ENCODE peak calls at places on chromosome 21, in four cellular contexts. One of them, this sample, is unnamed.

GRCh38 chr21:42769183-42769819 is 110.0 kb downstream of the WDR4 start:
- DNase-seq in Calu3: no peak
- DNase-seq in body of pancreas: no peak
- DNase-seq in HuH-7.5: no peak
- DNase-seq in this sample: no peak

GRCh38 chr21:27776925-27777553 is 810.2 kb upstream of the ADAMTS5 start:
- DNase-seq in Calu3: no peak
- DNase-seq in body of pancreas: peak
- DNase-seq in HuH-7.5: no peak
- DNase-seq in this sample: no peak

GRCh38 chr21:42317341-42317741 is 2.1 kb upstream of the TFF3 start:
- DNase-seq in Calu3: no peak
- DNase-seq in body of pancreas: no peak
- DNase-seq in HuH-7.5: no peak
- DNase-seq in this sample: no peak

GRCh38 chr21:33835920-33836319 is 79.7 kb downstream of the ATP5PO start:
- DNase-seq in Calu3: no peak
- DNase-seq in body of pancreas: no peak
- DNase-seq in HuH-7.5: no peak
- DNase-seq in this sample: no peak

GRCh38 chr21:15539376-15539775 is 190.4 kb upstream of the USP25 start:
- DNase-seq in Calu3: no peak
- DNase-seq in body of pancreas: no peak
- DNase-seq in HuH-7.5: no peak
- DNase-seq in this sample: no peak

GRCh38 chr21:42092805-42093590 is 21.9 kb downstream of the UMODL1 start:
- DNase-seq in Calu3: no peak
- DNase-seq in body of pancreas: no peak
- DNase-seq in HuH-7.5: no peak
- DNase-seq in this sample: no peak

GRCh38 chr21:28675265-28676041 is 317.2 kb downstream of the LTN1 start:
- DNase-seq in Calu3: no peak
- DNase-seq in body of pancreas: no peak
- DNase-seq in HuH-7.5: no peak
- DNase-seq in this sample: no peak

GRCh38 chr21:45208627-45208951 is 79.1 kb downstream of the POFUT2 start:
- DNase-seq in Calu3: no peak
- DNase-seq in body of pancreas: no peak
- DNase-seq in HuH-7.5: no peak
- DNase-seq in this sample: no peak

GRCh38 chr21:34994646-34995631 is 54.2 kb downstream of the RUNX1 start:
- DNase-seq in Calu3: no peak
- DNase-seq in body of pancreas: no peak
- DNase-seq in HuH-7.5: no peak
- DNase-seq in this sample: no peak

GRCh38 chr21:31278511-31279155 is 65.4 kb downstream of the TIAM1 start:
- DNase-seq in Calu3: no peak
- DNase-seq in body of pancreas: no peak
- DNase-seq in HuH-7.5: no peak
- DNase-seq in this sample: no peak

GRCh38 chr21:42658320-42659105 is 5.1 kb downstream of the PDE9A start:
- DNase-seq in Calu3: no peak
- DNase-seq in body of pancreas: no peak
- DNase-seq in HuH-7.5: no peak
- DNase-seq in this sample: no peak

GRCh38 chr21:46457801-46458314 is 833 bp upstream of the DIP2A start:
- DNase-seq in Calu3: peak
- DNase-seq in body of pancreas: peak
- DNase-seq in HuH-7.5: no peak
- DNase-seq in this sample: peak

GRCh38 chr21:19810779-19811178 is 1187.4 kb upstream of the NCAM2 start:
- DNase-seq in Calu3: no peak
- DNase-seq in body of pancreas: no peak
- DNase-seq in HuH-7.5: no peak
- DNase-seq in this sample: no peak

GRCh38 chr21:33021667-33022066 is 4.1 kb upstream of the OLIG2 start:
- DNase-seq in Calu3: no peak
- DNase-seq in body of pancreas: no peak
- DNase-seq in HuH-7.5: no peak
- DNase-seq in this sample: no peak

GRCh38 chr21:45386728-45387371 is 18.1 kb upstream of the COL18A1 start:
- DNase-seq in Calu3: no peak
- DNase-seq in body of pancreas: peak
- DNase-seq in HuH-7.5: no peak
- DNase-seq in this sample: no peak

GRCh38 chr21:36860736-36861594 is 105.5 kb downstream of the HLCS start:
- DNase-seq in Calu3: peak
- DNase-seq in body of pancreas: no peak
- DNase-seq in HuH-7.5: no peak
- DNase-seq in this sample: peak

GRCh38 chr21:31616216-31616615 is 43.3 kb upstream of the SOD1 start:
- DNase-seq in Calu3: no peak
- DNase-seq in body of pancreas: no peak
- DNase-seq in HuH-7.5: no peak
- DNase-seq in this sample: no peak

GRCh38 chr21:42746593-42747266 is 93.3 kb downstream of the PDE9A start:
- DNase-seq in Calu3: no peak
- DNase-seq in body of pancreas: no peak
- DNase-seq in HuH-7.5: no peak
- DNase-seq in this sample: no peak

GRCh38 chr21:45309541-45310381 is 22.1 kb upstream of the POFUT2 start:
- DNase-seq in Calu3: no peak
- DNase-seq in body of pancreas: no peak
- DNase-seq in HuH-7.5: no peak
- DNase-seq in this sample: no peak

GRCh38 chr21:46325073-46325912 is 1.3 kb downstream of the PCNT start:
- DNase-seq in Calu3: peak
- DNase-seq in body of pancreas: peak
- DNase-seq in HuH-7.5: peak
- DNase-seq in this sample: peak

GRCh38 chr21:37220433-37220980 is 46.6 kb downstream of the VPS26C start:
- DNase-seq in Calu3: no peak
- DNase-seq in body of pancreas: peak
- DNase-seq in HuH-7.5: peak
- DNase-seq in this sample: peak

GRCh38 chr21:37758997-37759396 is 157.3 kb downstream of the KCNJ6 start:
- DNase-seq in Calu3: peak
- DNase-seq in body of pancreas: peak
- DNase-seq in HuH-7.5: peak
- DNase-seq in this sample: peak

GRCh38 chr21:31248598-31248997 is 95.5 kb downstream of the TIAM1 start:
- DNase-seq in Calu3: no peak
- DNase-seq in body of pancreas: no peak
- DNase-seq in HuH-7.5: no peak
- DNase-seq in this sample: no peak

GRCh38 chr21:34923202-34923601 is 125.9 kb downstream of the RUNX1 start:
- DNase-seq in Calu3: no peak
- DNase-seq in body of pancreas: no peak
- DNase-seq in HuH-7.5: no peak
- DNase-seq in this sample: no peak

GRCh38 chr21:35201799-35202198 is 152.7 kb upstream of the RUNX1 start:
- DNase-seq in Calu3: no peak
- DNase-seq in body of pancreas: no peak
- DNase-seq in HuH-7.5: no peak
- DNase-seq in this sample: no peak

GRCh38 chr21:38228115-38228514 is 28.7 kb upstream of the KCNJ15 start:
- DNase-seq in Calu3: peak
- DNase-seq in body of pancreas: peak
- DNase-seq in HuH-7.5: no peak
- DNase-seq in this sample: peak

GRCh38 chr21:37546299-37546908 is 179.8 kb downstream of the DYRK1A start:
- DNase-seq in Calu3: no peak
- DNase-seq in body of pancreas: no peak
- DNase-seq in HuH-7.5: no peak
- DNase-seq in this sample: no peak

GRCh38 chr21:42684109-42684916 is 30.9 kb downstream of the PDE9A start:
- DNase-seq in Calu3: no peak
- DNase-seq in body of pancreas: no peak
- DNase-seq in HuH-7.5: no peak
- DNase-seq in this sample: no peak

GRCh38 chr21:44462090-44462833 is 7.0 kb downstream of the LRRC3 start:
- DNase-seq in Calu3: no peak
- DNase-seq in body of pancreas: no peak
- DNase-seq in HuH-7.5: no peak
- DNase-seq in this sample: no peak

GRCh38 chr21:32894321-32894720 is 122.8 kb upstream of the PAXBP1 start:
- DNase-seq in Calu3: no peak
- DNase-seq in body of pancreas: no peak
- DNase-seq in HuH-7.5: no peak
- DNase-seq in this sample: no peak

GRCh38 chr21:43361493-43362296 is 65.2 kb downstream of the SIK1 start:
- DNase-seq in Calu3: no peak
- DNase-seq in body of pancreas: no peak
- DNase-seq in HuH-7.5: no peak
- DNase-seq in this sample: no peak

GRCh38 chr21:26844258-26845065 is 747 bp downstream of the ADAMTS1 start:
- DNase-seq in Calu3: peak
- DNase-seq in body of pancreas: peak
- DNase-seq in HuH-7.5: no peak
- DNase-seq in this sample: no peak

GRCh38 chr21:15659768-15660423 is 69.9 kb upstream of the USP25 start:
- DNase-seq in Calu3: no peak
- DNase-seq in body of pancreas: no peak
- DNase-seq in HuH-7.5: peak
- DNase-seq in this sample: peak

GRCh38 chr21:41367598-41368360 is 6.0 kb downstream of the MX2 start:
- DNase-seq in Calu3: no peak
- DNase-seq in body of pancreas: no peak
- DNase-seq in HuH-7.5: no peak
- DNase-seq in this sample: no peak

GRCh38 chr21:43734830-43735229 is 15.9 kb downstream of the PDXK start:
- DNase-seq in Calu3: no peak
- DNase-seq in body of pancreas: no peak
- DNase-seq in HuH-7.5: no peak
- DNase-seq in this sample: no peak

GRCh38 chr21:39385299-39386145 is 36.6 kb upstream of the HMGN1 start:
- DNase-seq in Calu3: peak
- DNase-seq in body of pancreas: peak
- DNase-seq in HuH-7.5: peak
- DNase-seq in this sample: peak

GRCh38 chr21:44892536-44893277 is 19.2 kb upstream of the PTTG1IP start:
- DNase-seq in Calu3: peak
- DNase-seq in body of pancreas: peak
- DNase-seq in HuH-7.5: peak
- DNase-seq in this sample: peak

GRCh38 chr21:41567901-41568510 is 60.0 kb upstream of the TMPRSS2 start:
- DNase-seq in Calu3: no peak
- DNase-seq in body of pancreas: no peak
- DNase-seq in HuH-7.5: no peak
- DNase-seq in this sample: no peak

GRCh38 chr21:33219961-33220360 is 9.8 kb upstream of the IFNAR2 start:
- DNase-seq in Calu3: no peak
- DNase-seq in body of pancreas: no peak
- DNase-seq in HuH-7.5: no peak
- DNase-seq in this sample: no peak

GRCh38 chr21:43703068-43703880 is 15.7 kb upstream of the PDXK start:
- DNase-seq in Calu3: no peak
- DNase-seq in body of pancreas: peak
- DNase-seq in HuH-7.5: no peak
- DNase-seq in this sample: peak